ENCODE peak calls at places on chromosomes 5 and 9, in five cellular contexts. One of them, this sample, is unnamed.

GRCh38 chr5:13477118-13477737 is 467.3 kb downstream of the DNAH5 start:
- DNase-seq in upper lobe of right lung: no peak
- DNase-seq in cardiac fibroblast: peak
- DNase-seq in NB4: peak
- DNase-seq in CD4-positive, alpha-beta T cell: no peak
- DNase-seq in this sample: no peak

GRCh38 chr5:1329111-1329579 is 15.8 kb downstream of the CLPTM1L start:
- DNase-seq in cardiac fibroblast: no peak
- DNase-seq in NB4: no peak
- DNase-seq in upper lobe of right lung: peak
- DNase-seq in CD4-positive, alpha-beta T cell: no peak
- DNase-seq in this sample: no peak

GRCh38 chr5:111367081-111367480 is 142.9 kb downstream of the CAMK4 start:
- DNase-seq in upper lobe of right lung: no peak
- DNase-seq in NB4: no peak
- DNase-seq in cardiac fibroblast: peak
- DNase-seq in CD4-positive, alpha-beta T cell: no peak
- DNase-seq in this sample: no peak

GRCh38 chr5:83026507-83026906 is 50.7 kb downstream of the TMEM167A start:
- DNase-seq in cardiac fibroblast: no peak
- DNase-seq in NB4: no peak
- DNase-seq in upper lobe of right lung: no peak
- DNase-seq in CD4-positive, alpha-beta T cell: no peak
- DNase-seq in this sample: no peak

GRCh38 chr5:143397302-143398052 is 6.0 kb downstream of the NR3C1 start:
- DNase-seq in CD4-positive, alpha-beta T cell: no peak
- DNase-seq in cardiac fibroblast: peak
- DNase-seq in NB4: no peak
- DNase-seq in upper lobe of right lung: no peak
- DNase-seq in this sample: no peak

GRCh38 chr5:57784106-57784505 is 301.5 kb upstream of the ACTBL2 start:
- DNase-seq in NB4: no peak
- DNase-seq in cardiac fibroblast: peak
- DNase-seq in upper lobe of right lung: no peak
- DNase-seq in CD4-positive, alpha-beta T cell: no peak
- DNase-seq in this sample: no peak

GRCh38 chr9:114237247-114237646 is 81.9 kb downstream of the COL27A1 start:
- DNase-seq in CD4-positive, alpha-beta T cell: no peak
- DNase-seq in cardiac fibroblast: no peak
- DNase-seq in NB4: no peak
- DNase-seq in upper lobe of right lung: no peak
- DNase-seq in this sample: no peak

GRCh38 chr9:111839981-111840380 is 45.2 kb upstream of the SHOC1 start:
- DNase-seq in NB4: no peak
- DNase-seq in cardiac fibroblast: peak
- DNase-seq in CD4-positive, alpha-beta T cell: no peak
- DNase-seq in upper lobe of right lung: no peak
- DNase-seq in this sample: no peak

GRCh38 chr9:108444400-108445358 is 411.1 kb downstream of the ACTL7B start:
- DNase-seq in CD4-positive, alpha-beta T cell: no peak
- DNase-seq in upper lobe of right lung: no peak
- DNase-seq in cardiac fibroblast: peak
- DNase-seq in NB4: no peak
- DNase-seq in this sample: no peak

GRCh38 chr9:104386425-104387069 is 117.5 kb upstream of the OR13F1 start:
- DNase-seq in NB4: peak
- DNase-seq in cardiac fibroblast: peak
- DNase-seq in upper lobe of right lung: no peak
- DNase-seq in CD4-positive, alpha-beta T cell: no peak
- DNase-seq in this sample: no peak

GRCh38 chr5:86997501-86997900 is 270.2 kb upstream of the RASA1 start:
- DNase-seq in cardiac fibroblast: no peak
- DNase-seq in upper lobe of right lung: no peak
- DNase-seq in CD4-positive, alpha-beta T cell: no peak
- DNase-seq in NB4: no peak
- DNase-seq in this sample: no peak

GRCh38 chr9:128304151-128304970 is 17.9 kb downstream of the TRUB2 start:
- DNase-seq in NB4: no peak
- DNase-seq in CD4-positive, alpha-beta T cell: no peak
- DNase-seq in upper lobe of right lung: no peak
- DNase-seq in cardiac fibroblast: peak
- DNase-seq in this sample: no peak

GRCh38 chr5:16418471-16418922 is 47.1 kb downstream of the ZNF622 start:
- DNase-seq in upper lobe of right lung: no peak
- DNase-seq in cardiac fibroblast: no peak
- DNase-seq in NB4: no peak
- DNase-seq in CD4-positive, alpha-beta T cell: no peak
- DNase-seq in this sample: no peak

GRCh38 chr5:39169081-39169480 is 50.3 kb downstream of the FYB1 start:
- DNase-seq in cardiac fibroblast: peak
- DNase-seq in NB4: no peak
- DNase-seq in upper lobe of right lung: no peak
- DNase-seq in CD4-positive, alpha-beta T cell: no peak
- DNase-seq in this sample: no peak

GRCh38 chr5:79729686-79730085 is 40.0 kb downstream of the CMYA5 start:
- DNase-seq in cardiac fibroblast: no peak
- DNase-seq in NB4: no peak
- DNase-seq in upper lobe of right lung: no peak
- DNase-seq in CD4-positive, alpha-beta T cell: no peak
- DNase-seq in this sample: no peak

GRCh38 chr5:122121782-122122465 is 7.4 kb upstream of the ZNF474 start:
- DNase-seq in NB4: no peak
- DNase-seq in upper lobe of right lung: no peak
- DNase-seq in CD4-positive, alpha-beta T cell: no peak
- DNase-seq in cardiac fibroblast: peak
- DNase-seq in this sample: no peak

GRCh38 chr5:147063971-147064370 is 170.9 kb upstream of the STK32A start:
- DNase-seq in cardiac fibroblast: no peak
- DNase-seq in CD4-positive, alpha-beta T cell: no peak
- DNase-seq in upper lobe of right lung: no peak
- DNase-seq in NB4: no peak
- DNase-seq in this sample: no peak

GRCh38 chr5:167947312-167947711 is 344.1 kb upstream of the WWC1 start:
- DNase-seq in CD4-positive, alpha-beta T cell: no peak
- DNase-seq in NB4: no peak
- DNase-seq in cardiac fibroblast: peak
- DNase-seq in upper lobe of right lung: no peak
- DNase-seq in this sample: no peak

GRCh38 chr5:40552981-40553380 is 126.7 kb upstream of the PTGER4 start:
- DNase-seq in upper lobe of right lung: no peak
- DNase-seq in cardiac fibroblast: peak
- DNase-seq in CD4-positive, alpha-beta T cell: no peak
- DNase-seq in NB4: no peak
- DNase-seq in this sample: no peak

GRCh38 chr5:23072179-23072578 is 219.0 kb upstream of the CDH12 start:
- DNase-seq in CD4-positive, alpha-beta T cell: no peak
- DNase-seq in cardiac fibroblast: no peak
- DNase-seq in upper lobe of right lung: no peak
- DNase-seq in NB4: no peak
- DNase-seq in this sample: no peak

DNA sequence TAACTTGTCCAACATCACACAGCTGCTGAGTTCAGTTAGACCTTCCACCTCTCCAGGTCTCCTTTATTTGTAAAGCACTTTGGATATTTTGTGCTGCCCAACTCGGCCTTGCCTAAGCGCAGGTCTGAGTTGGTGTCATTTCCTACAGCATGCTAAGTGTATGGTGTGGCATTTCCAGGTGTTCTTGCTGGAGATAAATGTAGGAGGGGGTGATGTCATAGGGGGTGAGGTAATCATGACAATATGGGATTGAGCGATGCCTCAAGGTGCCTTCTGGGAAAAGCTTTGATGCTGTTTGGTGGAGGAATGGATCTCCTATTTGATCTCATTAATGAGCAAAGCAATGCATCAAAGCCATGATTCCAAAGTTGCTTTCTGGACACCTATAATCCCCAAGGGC is 32.3 kb upstream of the NEURL1B start:
- DNase-seq in NB4: no peak
- DNase-seq in CD4-positive, alpha-beta T cell: no peak
- DNase-seq in upper lobe of right lung: no peak
- DNase-seq in cardiac fibroblast: no peak
- DNase-seq in this sample: no peak
- TF ChIP-seq CTCF in NB4: no peak
- TF ChIP-seq CTCF in CD4-positive, alpha-beta T cell: no peak
- TF ChIP-seq CTCF in upper lobe of right lung: no peak
- TF ChIP-seq CTCF in cardiac fibroblast: no peak
- TF ChIP-seq CTCF in this sample: no peak

DNA sequence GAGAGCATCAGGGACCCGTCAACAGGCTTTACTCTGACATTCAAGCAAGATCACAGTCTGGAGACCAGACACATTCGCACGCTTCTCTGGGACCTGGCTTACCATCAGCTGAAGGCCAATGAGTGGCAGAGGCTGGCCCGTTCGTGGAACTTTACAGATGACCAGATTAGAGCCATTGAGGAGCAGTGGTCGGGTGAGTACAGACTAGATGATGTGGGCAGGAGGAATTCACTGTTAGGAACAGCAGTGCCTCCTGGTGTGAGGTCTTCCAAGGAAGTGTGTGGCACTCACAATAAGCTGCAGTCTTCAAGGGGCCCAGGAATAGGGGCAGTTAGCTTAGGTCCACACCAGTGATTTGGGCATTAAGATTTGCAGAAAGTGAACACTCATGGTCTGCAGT is 50.4 kb downstream of the POC5 start:
- DNase-seq in NB4: no peak
- DNase-seq in cardiac fibroblast: no peak
- DNase-seq in CD4-positive, alpha-beta T cell: no peak
- DNase-seq in upper lobe of right lung: no peak
- DNase-seq in this sample: no peak
- TF ChIP-seq CTCF in NB4: no peak
- TF ChIP-seq CTCF in cardiac fibroblast: no peak
- TF ChIP-seq CTCF in CD4-positive, alpha-beta T cell: no peak
- TF ChIP-seq CTCF in upper lobe of right lung: no peak
- TF ChIP-seq CTCF in this sample: no peak

GRCh38 chr9:36974731-36975130 is 59.3 kb downstream of the PAX5 start:
- DNase-seq in cardiac fibroblast: no peak
- DNase-seq in upper lobe of right lung: peak
- DNase-seq in NB4: no peak
- DNase-seq in CD4-positive, alpha-beta T cell: no peak
- DNase-seq in this sample: no peak

GRCh38 chr9:36985061-36985768 is 48.9 kb downstream of the PAX5 start:
- DNase-seq in NB4: no peak
- DNase-seq in upper lobe of right lung: peak
- DNase-seq in cardiac fibroblast: no peak
- DNase-seq in CD4-positive, alpha-beta T cell: no peak
- DNase-seq in this sample: no peak

GRCh38 chr9:36985769-36986547 is 48.1 kb downstream of the PAX5 start:
- DNase-seq in cardiac fibroblast: no peak
- DNase-seq in CD4-positive, alpha-beta T cell: no peak
- DNase-seq in NB4: no peak
- DNase-seq in upper lobe of right lung: peak
- DNase-seq in this sample: peak

GRCh38 chr9:36976371-36977030 is 57.6 kb downstream of the PAX5 start:
- DNase-seq in CD4-positive, alpha-beta T cell: no peak
- DNase-seq in cardiac fibroblast: no peak
- DNase-seq in upper lobe of right lung: peak
- DNase-seq in NB4: no peak
- DNase-seq in this sample: no peak

DNA sequence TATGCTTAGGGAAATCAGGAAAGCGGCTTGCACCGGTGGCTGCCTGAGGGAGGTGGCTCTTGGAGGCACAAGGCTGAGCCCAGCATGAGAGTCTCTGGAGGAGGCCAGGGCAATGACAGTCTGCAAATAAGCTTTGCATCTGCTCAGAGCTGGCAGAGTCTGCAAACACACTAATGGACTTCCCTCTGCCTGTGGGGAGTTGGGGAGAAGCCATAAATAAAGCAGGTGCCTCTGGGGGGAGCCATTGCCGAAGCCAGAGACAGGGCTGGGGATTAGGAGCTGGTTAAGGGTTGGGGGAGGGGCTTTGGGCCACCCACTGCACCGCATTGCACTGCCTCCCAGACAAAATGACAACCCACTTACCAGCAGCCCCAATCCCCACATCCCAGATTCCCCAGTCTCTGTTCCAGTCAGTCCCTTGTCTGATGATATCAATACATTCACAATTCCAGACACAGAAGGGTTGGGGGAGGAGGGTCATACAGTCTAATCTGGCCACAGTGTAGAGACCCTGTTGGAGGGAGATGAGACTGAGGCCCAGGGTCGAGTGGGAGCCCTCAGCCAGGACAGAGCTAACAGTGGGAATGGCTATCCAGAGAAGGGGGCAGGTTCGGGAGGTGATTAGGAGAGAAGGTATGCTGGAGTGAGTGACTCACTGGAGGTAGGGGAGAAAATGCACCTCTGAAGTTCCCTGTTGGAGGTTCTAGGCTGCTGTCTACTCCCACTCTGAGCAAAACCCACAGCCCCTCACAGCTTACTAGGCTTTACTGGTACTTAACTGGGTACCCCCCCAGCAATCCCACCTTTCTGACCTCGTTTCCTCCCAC is 53.7 kb downstream of the PAX5 start:
- DNase-seq in NB4: peak
- DNase-seq in CD4-positive, alpha-beta T cell: no peak
- DNase-seq in cardiac fibroblast: no peak
- DNase-seq in upper lobe of right lung: peak
- DNase-seq in this sample: no peak
- TF ChIP-seq CTCF in NB4: peak
- TF ChIP-seq CTCF in CD4-positive, alpha-beta T cell: no peak
- TF ChIP-seq CTCF in cardiac fibroblast: no peak
- TF ChIP-seq CTCF in upper lobe of right lung: no peak
- TF ChIP-seq CTCF in this sample: peak

GRCh38 chr9:94554439-94555331 is at the start of gene PCAT7:
- DNase-seq in cardiac fibroblast: peak
- DNase-seq in CD4-positive, alpha-beta T cell: no peak
- DNase-seq in NB4: peak
- DNase-seq in upper lobe of right lung: peak
- DNase-seq in this sample: peak

GRCh38 chr9:94554078-94554438 is 825 bp upstream of the PCAT7 start:
- DNase-seq in NB4: no peak
- DNase-seq in upper lobe of right lung: no peak
- DNase-seq in CD4-positive, alpha-beta T cell: no peak
- DNase-seq in cardiac fibroblast: no peak
- DNase-seq in this sample: no peak

DNA sequence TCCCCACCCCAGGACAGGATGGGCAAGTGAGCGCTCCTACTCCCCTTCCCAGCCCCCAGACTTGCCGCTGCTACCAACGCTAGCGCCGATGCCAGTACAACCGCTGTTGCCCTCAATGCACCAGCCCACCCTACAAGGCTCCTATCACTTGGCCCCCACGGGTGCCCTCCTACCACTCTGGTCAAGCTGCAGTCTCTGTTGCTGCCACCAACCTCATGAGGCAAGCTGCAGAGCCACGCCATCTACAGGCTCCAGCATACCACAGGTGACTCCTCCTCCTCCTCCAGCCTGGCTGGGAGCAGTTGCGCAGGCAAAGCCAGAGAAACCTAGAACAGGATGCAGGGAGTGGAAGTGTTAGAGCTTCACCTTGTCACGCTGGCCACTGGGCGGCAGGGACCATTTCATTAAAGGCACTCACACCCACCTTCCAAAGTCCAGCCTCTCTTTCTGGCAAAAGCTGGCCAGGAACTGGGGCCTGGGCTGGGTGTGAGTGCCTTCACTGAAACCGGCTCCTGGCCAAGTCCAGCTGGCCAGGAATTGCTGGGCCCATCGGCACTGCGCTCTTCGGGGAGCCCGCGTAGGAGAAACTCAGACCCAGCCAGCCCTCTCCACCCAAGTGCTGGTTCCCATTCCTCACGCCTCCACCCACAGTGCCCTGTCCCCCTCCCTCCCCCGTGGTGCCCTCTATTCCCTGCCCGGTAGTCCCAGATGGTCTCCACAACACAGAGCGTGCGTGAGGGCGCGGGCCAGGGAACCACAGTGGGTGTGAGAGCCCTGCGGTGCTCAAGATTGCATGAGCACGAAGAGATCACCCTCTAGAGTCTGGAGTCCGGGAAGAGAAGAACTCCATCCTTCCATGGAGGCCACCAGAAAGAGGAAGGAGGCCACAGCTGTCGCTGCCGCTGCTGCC is 1.6 kb upstream of the PCAT7 start:
- DNase-seq in upper lobe of right lung: no peak
- DNase-seq in cardiac fibroblast: no peak
- DNase-seq in NB4: peak
- DNase-seq in CD4-positive, alpha-beta T cell: no peak
- DNase-seq in this sample: no peak
- TF ChIP-seq CTCF in upper lobe of right lung: no peak
- TF ChIP-seq CTCF in cardiac fibroblast: no peak
- TF ChIP-seq CTCF in NB4: no peak
- TF ChIP-seq CTCF in CD4-positive, alpha-beta T cell: no peak
- TF ChIP-seq CTCF in this sample: no peak